ENCODE peak calls at places on chromosomes 6 and 20, in five cellular contexts. One of them, this sample, is unnamed.

GRCh38 chr6:3356056-3356823 is 97.5 kb downstream of the PSMG4 start:
- DNase-seq in right lobe of liver: peak; percentile 78
- DNase-seq in A549: peak; percentile 82
- DNase-seq in CD8-positive, alpha-beta T cell: peak; percentile 35
- DNase-seq in cardiac muscle cell: peak; percentile 64
- DNase-seq in this sample: peak; percentile 86

GRCh38 chr6:100202417-100203194 is 208.6 kb upstream of the MCHR2 start:
- DNase-seq in CD8-positive, alpha-beta T cell: no peak
- DNase-seq in cardiac muscle cell: no peak
- DNase-seq in A549: peak; percentile 83
- DNase-seq in right lobe of liver: no peak
- DNase-seq in this sample: no peak

GRCh38 chr20:48283470-48284110 is 498.3 kb upstream of the SULF2 start:
- DNase-seq in A549: peak; percentile 45
- DNase-seq in CD8-positive, alpha-beta T cell: no peak
- DNase-seq in cardiac muscle cell: no peak
- DNase-seq in right lobe of liver: peak; percentile 62
- DNase-seq in this sample: peak; percentile 59

GRCh38 chr6:137102851-137103492 is 58.2 kb upstream of the IL20RA start:
- DNase-seq in cardiac muscle cell: no peak
- DNase-seq in right lobe of liver: no peak
- DNase-seq in CD8-positive, alpha-beta T cell: no peak
- DNase-seq in A549: no peak
- DNase-seq in this sample: no peak

GRCh38 chr20:8898823-8899222 is 170.1 kb upstream of the PLCB4 start:
- DNase-seq in right lobe of liver: no peak
- DNase-seq in cardiac muscle cell: no peak
- DNase-seq in A549: no peak
- DNase-seq in CD8-positive, alpha-beta T cell: no peak
- DNase-seq in this sample: no peak

GRCh38 chr20:62028384-62028783 is 37.3 kb downstream of the TAF4 start:
- DNase-seq in A549: no peak
- DNase-seq in right lobe of liver: no peak
- DNase-seq in CD8-positive, alpha-beta T cell: no peak
- DNase-seq in cardiac muscle cell: no peak
- DNase-seq in this sample: no peak

GRCh38 chr6:33000053-33000452 is 9.3 kb downstream of the HLA-DOA start:
- DNase-seq in right lobe of liver: no peak
- DNase-seq in A549: peak; percentile 46
- DNase-seq in CD8-positive, alpha-beta T cell: no peak
- DNase-seq in cardiac muscle cell: no peak
- DNase-seq in this sample: no peak

GRCh38 chr6:30963641-30964040 is 19.9 kb upstream of the MUC21 start:
- DNase-seq in right lobe of liver: no peak
- DNase-seq in CD8-positive, alpha-beta T cell: no peak
- DNase-seq in cardiac muscle cell: no peak
- DNase-seq in A549: no peak
- DNase-seq in this sample: no peak

GRCh38 chr20:56400001-56400640 is 7.7 kb downstream of the CSTF1 start:
- DNase-seq in cardiac muscle cell: peak; percentile 74
- DNase-seq in CD8-positive, alpha-beta T cell: no peak
- DNase-seq in A549: peak; percentile 71
- DNase-seq in right lobe of liver: no peak
- DNase-seq in this sample: no peak

GRCh38 chr6:31907158-31907813 is 5.4 kb upstream of the ZBTB12 start:
- DNase-seq in A549: peak; percentile 28
- DNase-seq in right lobe of liver: no peak
- DNase-seq in cardiac muscle cell: no peak
- DNase-seq in CD8-positive, alpha-beta T cell: no peak
- DNase-seq in this sample: peak; percentile 70

GRCh38 chr20:39800548-39800947 is 838.4 kb downstream of the DHX35 start:
- DNase-seq in right lobe of liver: no peak
- DNase-seq in A549: peak; percentile 26
- DNase-seq in CD8-positive, alpha-beta T cell: no peak
- DNase-seq in cardiac muscle cell: no peak
- DNase-seq in this sample: peak; percentile 25

GRCh38 chr6:149332602-149333311 is 15.2 kb downstream of the TAB2 start:
- DNase-seq in CD8-positive, alpha-beta T cell: no peak
- DNase-seq in A549: no peak
- DNase-seq in cardiac muscle cell: no peak
- DNase-seq in right lobe of liver: no peak
- DNase-seq in this sample: no peak

GRCh38 chr6:149330133-149330532 is 12.6 kb downstream of the TAB2 start:
- DNase-seq in right lobe of liver: no peak
- DNase-seq in cardiac muscle cell: no peak
- DNase-seq in CD8-positive, alpha-beta T cell: no peak
- DNase-seq in A549: no peak
- DNase-seq in this sample: no peak

GRCh38 chr6:149329529-149329928 is 12.0 kb downstream of the TAB2 start:
- DNase-seq in cardiac muscle cell: no peak
- DNase-seq in right lobe of liver: no peak
- DNase-seq in CD8-positive, alpha-beta T cell: no peak
- DNase-seq in A549: no peak
- DNase-seq in this sample: no peak

GRCh38 chr6:149331871-149332270 is 14.4 kb downstream of the TAB2 start:
- DNase-seq in right lobe of liver: no peak
- DNase-seq in CD8-positive, alpha-beta T cell: no peak
- DNase-seq in A549: no peak
- DNase-seq in cardiac muscle cell: no peak
- DNase-seq in this sample: no peak

DNA sequence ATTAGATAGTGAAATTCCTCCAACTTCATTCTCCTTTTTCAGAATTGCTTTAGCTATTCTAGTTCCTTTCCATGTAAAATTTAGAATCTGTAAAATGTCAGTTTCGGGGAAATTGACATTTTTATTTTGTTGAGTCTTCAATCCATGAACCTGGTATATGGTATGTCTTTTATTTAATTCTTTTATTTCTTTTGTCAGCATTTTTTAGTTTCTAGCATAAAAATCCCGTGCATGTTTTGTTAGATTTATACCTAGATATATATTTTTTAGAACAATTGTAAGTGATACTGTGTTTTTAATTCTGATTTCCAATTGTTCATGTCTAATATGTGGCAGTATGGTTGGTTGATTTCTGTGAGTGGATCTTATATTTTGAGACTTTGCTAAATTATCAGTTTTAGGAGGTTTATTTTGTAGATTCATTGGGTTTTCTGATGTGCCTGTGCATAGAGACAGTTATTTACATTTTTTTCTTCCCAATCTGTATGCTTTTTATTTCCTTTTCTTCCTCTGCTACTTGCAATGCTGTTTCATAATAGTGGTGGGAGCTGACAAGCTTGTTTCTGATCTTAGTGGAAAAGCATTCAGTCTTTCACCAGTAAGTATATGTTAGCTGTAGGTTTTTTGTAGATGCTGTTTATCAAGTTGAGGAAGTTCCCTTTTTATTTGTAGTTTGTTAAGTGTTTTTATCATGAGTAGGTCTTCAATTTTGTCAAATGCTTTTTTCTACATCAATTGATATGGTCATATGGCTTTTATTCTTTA is 13.7 kb downstream of the TAB2 start:
- DNase-seq in right lobe of liver: no peak
- DNase-seq in A549: no peak
- DNase-seq in cardiac muscle cell: no peak
- DNase-seq in CD8-positive, alpha-beta T cell: no peak
- DNase-seq in this sample: no peak
- H3K4me3 ChIP-seq in right lobe of liver: no peak overlapping the region
- H3K4me3 ChIP-seq in A549: no peak overlapping the region
- H3K4me3 ChIP-seq in cardiac muscle cell: no peak overlapping the region
- H3K4me3 ChIP-seq in CD8-positive, alpha-beta T cell: no peak overlapping the region
- H3K4me3 ChIP-seq in this sample: no peak overlapping the region

GRCh38 chr6:16712931-16713484 is 48.3 kb downstream of the ATXN1 start:
- DNase-seq in A549: peak; percentile 74
- DNase-seq in right lobe of liver: no peak
- DNase-seq in CD8-positive, alpha-beta T cell: no peak
- DNase-seq in cardiac muscle cell: no peak
- DNase-seq in this sample: peak; percentile 56
- TF ChIP-seq CTCF in A549: peak; percentile 39
- TF ChIP-seq CTCF in right lobe of liver: peak; percentile 16
- TF ChIP-seq CTCF in CD8-positive, alpha-beta T cell: no peak
- TF ChIP-seq CTCF in cardiac muscle cell: peak; percentile 55
- TF ChIP-seq CTCF in this sample: no peak

GRCh38 chr6:121442591-121442990 is 7.1 kb downstream of the GJA1 start:
- DNase-seq in right lobe of liver: no peak
- DNase-seq in A549: no peak
- DNase-seq in cardiac muscle cell: no peak
- DNase-seq in CD8-positive, alpha-beta T cell: no peak
- DNase-seq in this sample: no peak
- H3K4me3 ChIP-seq in right lobe of liver: no peak overlapping the region
- H3K4me3 ChIP-seq in A549: no peak overlapping the region
- H3K4me3 ChIP-seq in cardiac muscle cell: no peak overlapping the region
- H3K4me3 ChIP-seq in CD8-positive, alpha-beta T cell: no peak overlapping the region
- H3K4me3 ChIP-seq in this sample: no peak overlapping the region

GRCh38 chr6:132214716-132215115 is 186.6 kb downstream of the MOXD1 start:
- DNase-seq in cardiac muscle cell: no peak
- DNase-seq in CD8-positive, alpha-beta T cell: no peak
- DNase-seq in right lobe of liver: no peak
- DNase-seq in A549: no peak
- DNase-seq in this sample: no peak

GRCh38 chr6:132220800-132221199 is 180.5 kb downstream of the MOXD1 start:
- DNase-seq in right lobe of liver: no peak
- DNase-seq in cardiac muscle cell: no peak
- DNase-seq in A549: no peak
- DNase-seq in CD8-positive, alpha-beta T cell: no peak
- DNase-seq in this sample: no peak

GRCh38 chr6:132215805-132216204 is 185.5 kb downstream of the MOXD1 start:
- DNase-seq in A549: no peak
- DNase-seq in cardiac muscle cell: no peak
- DNase-seq in right lobe of liver: no peak
- DNase-seq in CD8-positive, alpha-beta T cell: no peak
- DNase-seq in this sample: no peak

GRCh38 chr6:132219901-132220300 is 181.4 kb downstream of the MOXD1 start:
- DNase-seq in A549: no peak
- DNase-seq in cardiac muscle cell: no peak
- DNase-seq in CD8-positive, alpha-beta T cell: no peak
- DNase-seq in right lobe of liver: no peak
- DNase-seq in this sample: no peak

DNA sequence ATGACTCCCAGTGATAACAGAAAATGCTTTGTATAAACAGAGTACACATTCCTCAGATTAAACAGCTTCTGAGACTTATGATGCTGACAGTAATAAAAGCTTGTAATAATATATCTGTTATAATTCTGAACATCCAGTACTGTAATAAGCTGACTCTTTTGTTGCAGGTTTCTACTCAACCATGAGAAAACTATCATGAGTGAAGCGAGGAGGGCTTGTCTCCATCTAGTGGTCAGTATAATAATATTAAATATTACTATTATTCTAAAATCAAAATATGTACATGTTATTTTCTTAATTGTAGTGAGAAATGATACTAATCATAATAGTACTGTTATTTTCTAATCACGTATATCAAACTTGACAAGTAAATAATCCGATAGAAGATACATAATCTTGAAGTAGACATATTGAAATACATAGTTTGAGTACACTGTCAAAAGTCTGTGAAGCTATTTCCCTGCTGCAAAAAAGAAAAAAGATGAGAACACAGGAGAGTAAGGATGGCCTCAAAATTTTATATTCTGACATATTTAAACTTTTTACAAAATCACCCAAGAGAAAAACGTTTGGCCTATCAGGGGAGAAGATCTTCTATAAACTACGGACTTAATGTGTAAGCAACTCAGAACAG is 183.1 kb downstream of the MOXD1 start:
- DNase-seq in A549: no peak
- DNase-seq in right lobe of liver: no peak
- DNase-seq in CD8-positive, alpha-beta T cell: no peak
- DNase-seq in cardiac muscle cell: peak; percentile 27
- DNase-seq in this sample: no peak
- TF ChIP-seq CTCF in A549: peak; percentile 57
- TF ChIP-seq CTCF in right lobe of liver: peak; percentile 40
- TF ChIP-seq CTCF in CD8-positive, alpha-beta T cell: no peak
- TF ChIP-seq CTCF in cardiac muscle cell: peak; percentile 46
- TF ChIP-seq CTCF in this sample: no peak